ENCODE peak calls at places on chromosome 13, in five cellular contexts. E is left ventricle myocardium inferior; T is CD4-positive, alpha-beta T cell; J is renal cortical epithelial cell; W is hepatic stellate cell. L is an unnamed sample.

GRCh38 chr13:64925727-64926126 is 2304.4 kb downstream of the PCDH9 start:
- DNase-seq in E (no peak), T (no peak), J (no peak), W (no peak), L (no peak)

GRCh38 chr13:42396901-42397670 is 125.1 kb downstream of the AKAP11 start:
- DNase-seq in E (no peak), T (no peak), J (no peak), W (no peak), L (no peak)

GRCh38 chr13:46992383-46992952 is 95.6 kb upstream of the HTR2A start:
- DNase-seq in E (no peak), T (no peak), J (no peak), W (peak), L (peak)

GRCh38 chr13:106296723-106297122 is 238.7 kb downstream of the EFNB2 start:
- DNase-seq in E (no peak), T (no peak), J (no peak), W (no peak), L (no peak)

GRCh38 chr13:112905990-112906641 is 62.9 kb upstream of the MCF2L start:
- DNase-seq in E (no peak), T (no peak), J (peak), W (no peak), L (no peak)

GRCh38 chr13:85772379-85772778 is 26.8 kb downstream of the SLITRK6 start:
- DNase-seq in E (no peak), T (no peak), J (no peak), W (peak), L (peak)

GRCh38 chr13:38135590-38135989 is 214.1 kb upstream of the UFM1 start:
- DNase-seq in E (no peak), T (no peak), J (peak), W (no peak), L (no peak)

GRCh38 chr13:20359335-20359734 is 127.2 kb upstream of the GJB6 start:
- DNase-seq in E (no peak), T (no peak), J (peak), W (peak), L (peak)

GRCh38 chr13:78806457-78806856 is 147.5 kb upstream of the OBI1 start:
- DNase-seq in E (no peak), T (no peak), J (no peak), W (no peak), L (no peak)

GRCh38 chr13:113802090-113802531 is 43.1 kb downstream of the TMEM255B start:
- DNase-seq in E (peak), T (no peak), J (peak), W (peak), L (peak)

GRCh38 chr13:93227906-93228801 is 1.5 kb downstream of the GPC6 start:
- DNase-seq in E (peak), T (no peak), J (peak), W (peak), L (peak)

GRCh38 chr13:38993381-38993780 is 2.8 kb upstream of the STOML3 start:
- DNase-seq in E (no peak), T (no peak), J (no peak), W (no peak), L (no peak)

GRCh38 chr13:47933688-47934011 is 67.4 kb downstream of the SUCLA2 start:
- DNase-seq in E (no peak), T (no peak), J (peak), W (no peak), L (peak)

GRCh38 chr13:44969858-44970484 is 19.3 kb downstream of the NUFIP1 start:
- DNase-seq in E (no peak), T (no peak), J (peak), W (peak), L (peak)

GRCh38 chr13:68304287-68304893 is 1074.3 kb upstream of the PCDH9 start:
- DNase-seq in E (no peak), T (no peak), J (peak), W (peak), L (peak)

GRCh38 chr13:27177852-27178251 is 6.2 kb upstream of the USP12 start:
- DNase-seq in E (no peak), T (no peak), J (no peak), W (no peak), L (no peak)

GRCh38 chr13:21913010-21913409 is 242.1 kb downstream of the FGF9 start:
- DNase-seq in E (no peak), T (no peak), J (no peak), W (no peak), L (no peak)

GRCh38 chr13:34003712-34004111 is 185.8 kb downstream of the RFC3 start:
- DNase-seq in E (no peak), T (no peak), J (no peak), W (no peak), L (no peak)

GRCh38 chr13:66586489-66586888 is 643.6 kb downstream of the PCDH9 start:
- DNase-seq in E (no peak), T (no peak), J (no peak), W (no peak), L (no peak)

GRCh38 chr13:105118577-105118976 is 1416.9 kb downstream of the EFNB2 start:
- DNase-seq in E (no peak), T (no peak), J (no peak), W (no peak), L (no peak)

GRCh38 chr13:97809576-97809975 is 143.9 kb upstream of the IPO5 start:
- DNase-seq in E (no peak), T (no peak), J (no peak), W (no peak), L (peak)

GRCh38 chr13:25177012-25177411 is 4.9 kb upstream of the AMER2 start:
- DNase-seq in E (no peak), T (no peak), J (no peak), W (no peak), L (no peak)

GRCh38 chr13:29428310-29428991 is 167.0 kb downstream of the SLC7A1 start:
- DNase-seq in E (peak), T (no peak), J (no peak), W (peak), L (no peak)

GRCh38 chr13:94305463-94305862 is 174.0 kb downstream of the DCT start:
- DNase-seq in E (no peak), T (no peak), J (peak), W (no peak), L (peak)

L was measured in HT1080.